ENCODE peak calls at places on chromosomes 5 and 9, in seven cellular contexts. One of them, this sample, is unnamed.
A peak's percentile ranks its signal among the peaks of the same experiment; 100 is the strongest.

GRCh38 chr5:79295096-79295495 is 59.2 kb downstream of the JMY start:
- DNase-seq in A549: no peak
- DNase-seq in HFFc6: no peak
- DNase-seq in spleen: no peak
- DNase-seq in neural crest cell: no peak
- DNase-seq in CD8-positive, alpha-beta T cell: no peak
- DNase-seq in right atrium auricular region: no peak
- DNase-seq in this sample: no peak

GRCh38 chr9:99353408-99353807 is 131.3 kb downstream of the SEC61B start:
- DNase-seq in A549: no peak
- DNase-seq in HFFc6: peak; percentile 98
- DNase-seq in spleen: no peak
- DNase-seq in neural crest cell: no peak
- DNase-seq in CD8-positive, alpha-beta T cell: no peak
- DNase-seq in right atrium auricular region: no peak
- DNase-seq in this sample: no peak

GRCh38 chr5:131821221-131821620 is 24.4 kb upstream of the FNIP1 start:
- DNase-seq in A549: no peak
- DNase-seq in HFFc6: peak; percentile 2
- DNase-seq in spleen: no peak
- DNase-seq in neural crest cell: no peak
- DNase-seq in CD8-positive, alpha-beta T cell: no peak
- DNase-seq in right atrium auricular region: no peak
- DNase-seq in this sample: no peak

GRCh38 chr5:5787366-5787765 is 364.9 kb downstream of the ICE1 start:
- DNase-seq in A549: no peak
- DNase-seq in HFFc6: no peak
- DNase-seq in spleen: no peak
- DNase-seq in neural crest cell: no peak
- DNase-seq in CD8-positive, alpha-beta T cell: no peak
- DNase-seq in right atrium auricular region: no peak
- DNase-seq in this sample: no peak

GRCh38 chr9:9753266-9753665 is 859.5 kb downstream of the PTPRD start:
- DNase-seq in A549: no peak
- DNase-seq in HFFc6: no peak
- DNase-seq in spleen: no peak
- DNase-seq in neural crest cell: no peak
- DNase-seq in CD8-positive, alpha-beta T cell: no peak
- DNase-seq in right atrium auricular region: no peak
- DNase-seq in this sample: no peak

GRCh38 chr5:73321757-73322452 is 126.7 kb downstream of the FOXD1 start:
- DNase-seq in A549: peak; percentile 22
- DNase-seq in HFFc6: peak; percentile 93
- DNase-seq in spleen: no peak
- DNase-seq in neural crest cell: no peak
- DNase-seq in CD8-positive, alpha-beta T cell: no peak
- DNase-seq in right atrium auricular region: no peak
- DNase-seq in this sample: no peak

GRCh38 chr5:172052454-172053236 is 46.2 kb upstream of the FBXW11 start:
- DNase-seq in A549: no peak
- DNase-seq in HFFc6: peak; percentile 33
- DNase-seq in spleen: no peak
- DNase-seq in neural crest cell: no peak
- DNase-seq in CD8-positive, alpha-beta T cell: no peak
- DNase-seq in right atrium auricular region: peak; percentile 86
- DNase-seq in this sample: no peak

GRCh38 chr9:88197016-88197415 is 58.7 kb upstream of the SPATA31C2 start:
- DNase-seq in A549: no peak
- DNase-seq in HFFc6: peak; percentile 23
- DNase-seq in spleen: no peak
- DNase-seq in neural crest cell: no peak
- DNase-seq in CD8-positive, alpha-beta T cell: no peak
- DNase-seq in right atrium auricular region: no peak
- DNase-seq in this sample: no peak

GRCh38 chr9:124950050-124950718 is 9.3 kb upstream of the GOLGA1 start:
- DNase-seq in A549: no peak
- DNase-seq in HFFc6: no peak
- DNase-seq in spleen: no peak
- DNase-seq in neural crest cell: no peak
- DNase-seq in CD8-positive, alpha-beta T cell: no peak
- DNase-seq in right atrium auricular region: no peak
- DNase-seq in this sample: no peak

GRCh38 chr9:127943746-127944145 is 6.1 kb upstream of the DPM2 start:
- DNase-seq in A549: peak; percentile 79
- DNase-seq in HFFc6: peak; percentile 61
- DNase-seq in spleen: peak; percentile 93
- DNase-seq in neural crest cell: peak; percentile 79
- DNase-seq in CD8-positive, alpha-beta T cell: peak; percentile 64
- DNase-seq in right atrium auricular region: no peak
- DNase-seq in this sample: peak; percentile 88

GRCh38 chr5:135232958-135233357 is 166.1 kb downstream of the MACROH2A1 start:
- DNase-seq in A549: no peak
- DNase-seq in HFFc6: no peak
- DNase-seq in spleen: peak; percentile 54
- DNase-seq in neural crest cell: no peak
- DNase-seq in CD8-positive, alpha-beta T cell: no peak
- DNase-seq in right atrium auricular region: no peak
- DNase-seq in this sample: no peak

GRCh38 chr9:73001860-73002259 is 49.0 kb upstream of the ALDH1A1 start:
- DNase-seq in A549: no peak
- DNase-seq in HFFc6: no peak
- DNase-seq in spleen: no peak
- DNase-seq in neural crest cell: no peak
- DNase-seq in CD8-positive, alpha-beta T cell: no peak
- DNase-seq in right atrium auricular region: no peak
- DNase-seq in this sample: no peak

GRCh38 chr5:56740868-56741267 is 74.5 kb upstream of the MAP3K1 start:
- DNase-seq in A549: no peak
- DNase-seq in HFFc6: no peak
- DNase-seq in spleen: no peak
- DNase-seq in neural crest cell: no peak
- DNase-seq in CD8-positive, alpha-beta T cell: no peak
- DNase-seq in right atrium auricular region: no peak
- DNase-seq in this sample: no peak

GRCh38 chr9:80775515-80775914 is 913.8 kb downstream of the TLE1 start:
- DNase-seq in A549: no peak
- DNase-seq in HFFc6: no peak
- DNase-seq in spleen: no peak
- DNase-seq in neural crest cell: no peak
- DNase-seq in CD8-positive, alpha-beta T cell: no peak
- DNase-seq in right atrium auricular region: no peak
- DNase-seq in this sample: no peak

DNA sequence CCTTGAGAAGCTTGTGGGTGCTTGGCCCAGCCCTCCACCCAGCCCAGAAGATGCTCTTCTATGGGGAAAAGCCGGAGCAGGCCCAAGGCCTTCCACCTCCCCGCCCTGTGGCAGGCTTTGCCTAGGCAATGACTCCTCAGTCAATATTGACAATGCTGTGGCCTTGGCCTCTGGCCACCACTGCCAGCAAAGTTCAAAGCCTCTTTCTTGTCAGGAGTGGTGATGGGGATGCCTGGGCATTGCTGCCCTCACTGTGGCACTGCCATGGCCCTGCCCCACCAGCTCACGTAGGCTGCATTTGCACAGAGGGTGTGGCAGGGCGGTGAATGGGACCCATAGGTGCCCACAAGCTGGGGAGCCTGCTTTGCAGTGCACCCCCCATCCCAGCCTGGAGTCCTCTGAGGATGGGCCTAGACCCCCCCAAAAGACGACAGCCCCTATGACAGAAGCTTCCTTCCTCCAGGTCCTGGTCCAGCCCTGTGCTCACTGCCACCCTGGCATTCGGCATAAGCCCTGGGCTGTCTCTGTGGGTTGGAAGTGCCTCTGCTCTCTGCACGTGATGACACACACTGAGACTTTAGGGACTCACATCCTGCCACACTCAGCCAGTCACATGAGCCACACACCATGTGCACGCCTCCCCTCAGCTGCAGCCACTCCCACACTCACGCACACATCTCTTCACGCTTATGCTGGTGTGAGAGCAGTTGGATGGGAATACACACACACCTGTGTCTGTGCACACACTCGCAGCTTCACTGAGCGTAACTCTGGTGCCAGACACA is 31.1 kb downstream of the MORN5 start:
- DNase-seq in A549: no peak
- DNase-seq in HFFc6: peak; percentile 41
- DNase-seq in spleen: peak; percentile 42
- DNase-seq in neural crest cell: no peak
- DNase-seq in CD8-positive, alpha-beta T cell: no peak
- DNase-seq in right atrium auricular region: no peak
- DNase-seq in this sample: no peak
- TF ChIP-seq CTCF in A549: no peak
- TF ChIP-seq CTCF in HFFc6: no peak
- TF ChIP-seq CTCF in spleen: no peak
- TF ChIP-seq CTCF in neural crest cell: no peak
- TF ChIP-seq CTCF in CD8-positive, alpha-beta T cell: no peak
- TF ChIP-seq CTCF in right atrium auricular region: no peak
- TF ChIP-seq CTCF in this sample: no peak

DNA sequence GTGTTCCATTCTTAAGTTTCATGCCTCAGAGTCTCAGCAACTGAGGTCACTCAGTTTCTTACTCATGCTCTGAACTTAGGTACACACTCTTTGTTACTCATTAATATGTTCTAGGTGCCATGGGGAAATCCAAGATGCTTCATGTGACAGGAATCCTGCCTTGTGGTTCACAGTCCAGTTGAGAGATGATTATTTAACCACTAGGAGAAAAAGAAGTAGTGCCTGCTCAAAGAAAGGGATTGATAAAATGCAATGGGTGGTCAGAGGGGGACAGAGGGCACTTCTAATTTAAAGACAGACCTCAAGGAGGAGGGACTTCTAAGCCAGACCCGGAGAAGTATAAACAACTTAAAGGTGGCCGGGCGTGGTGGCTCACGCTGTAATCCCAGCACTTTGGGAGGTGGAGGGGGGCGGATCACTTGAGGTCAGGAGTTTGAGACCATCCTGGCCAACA is 69.0 kb downstream of the UGCG start:
- DNase-seq in A549: peak; percentile 96
- DNase-seq in HFFc6: peak; percentile 97
- DNase-seq in spleen: no peak
- DNase-seq in neural crest cell: no peak
- DNase-seq in CD8-positive, alpha-beta T cell: no peak
- DNase-seq in right atrium auricular region: no peak
- DNase-seq in this sample: no peak
- TF ChIP-seq CTCF in A549: no peak
- TF ChIP-seq CTCF in HFFc6: peak; percentile 28
- TF ChIP-seq CTCF in spleen: no peak
- TF ChIP-seq CTCF in neural crest cell: no peak
- TF ChIP-seq CTCF in CD8-positive, alpha-beta T cell: no peak
- TF ChIP-seq CTCF in right atrium auricular region: no peak
- TF ChIP-seq CTCF in this sample: no peak

GRCh38 chr9:3124006-3124405 is 280.1 kb upstream of the PUM3 start:
- DNase-seq in A549: no peak
- DNase-seq in HFFc6: no peak
- DNase-seq in spleen: no peak
- DNase-seq in neural crest cell: no peak
- DNase-seq in CD8-positive, alpha-beta T cell: no peak
- DNase-seq in right atrium auricular region: no peak
- DNase-seq in this sample: no peak

GRCh38 chr9:3118081-3118480 is 274.2 kb upstream of the PUM3 start:
- DNase-seq in A549: no peak
- DNase-seq in HFFc6: no peak
- DNase-seq in spleen: no peak
- DNase-seq in neural crest cell: no peak
- DNase-seq in CD8-positive, alpha-beta T cell: no peak
- DNase-seq in right atrium auricular region: no peak
- DNase-seq in this sample: no peak
- TF ChIP-seq CTCF in A549: no peak
- TF ChIP-seq CTCF in HFFc6: no peak
- TF ChIP-seq CTCF in spleen: no peak
- TF ChIP-seq CTCF in neural crest cell: no peak
- TF ChIP-seq CTCF in CD8-positive, alpha-beta T cell: no peak
- TF ChIP-seq CTCF in right atrium auricular region: no peak
- TF ChIP-seq CTCF in this sample: no peak

DNA sequence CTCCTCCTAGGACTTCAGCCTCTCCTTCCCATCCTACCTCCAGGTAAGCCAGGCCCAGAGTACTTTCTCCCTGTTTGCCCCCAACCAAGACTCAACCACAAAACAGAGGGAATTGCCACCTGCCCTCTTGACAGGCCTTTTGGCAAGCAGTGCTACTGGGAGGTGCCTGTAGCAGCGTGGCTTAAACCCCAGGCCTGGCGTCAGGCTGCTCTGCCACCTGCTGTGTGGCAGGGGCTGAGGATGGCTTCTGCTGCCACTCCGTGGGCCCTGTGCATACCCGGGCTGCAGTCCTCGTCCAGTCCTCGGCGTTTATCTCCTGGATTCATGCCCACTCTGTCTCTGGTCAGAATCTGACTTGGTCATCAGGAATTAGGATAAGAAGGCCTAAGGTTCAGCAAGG is 163.1 kb downstream of the PAX5 start:
- DNase-seq in A549: no peak
- DNase-seq in HFFc6: no peak
- DNase-seq in spleen: peak; percentile 66
- DNase-seq in neural crest cell: no peak
- DNase-seq in CD8-positive, alpha-beta T cell: no peak
- DNase-seq in right atrium auricular region: no peak
- DNase-seq in this sample: no peak
- TF ChIP-seq CTCF in A549: no peak
- TF ChIP-seq CTCF in HFFc6: no peak
- TF ChIP-seq CTCF in spleen: no peak
- TF ChIP-seq CTCF in neural crest cell: no peak
- TF ChIP-seq CTCF in CD8-positive, alpha-beta T cell: no peak
- TF ChIP-seq CTCF in right atrium auricular region: no peak
- TF ChIP-seq CTCF in this sample: no peak

GRCh38 chr5:9337908-9338307 is 208.0 kb downstream of the SEMA5A start:
- DNase-seq in A549: no peak
- DNase-seq in HFFc6: peak; percentile 79
- DNase-seq in spleen: no peak
- DNase-seq in neural crest cell: no peak
- DNase-seq in CD8-positive, alpha-beta T cell: no peak
- DNase-seq in right atrium auricular region: no peak
- DNase-seq in this sample: no peak

GRCh38 chr5:9342161-9342787 is 203.6 kb downstream of the SEMA5A start:
- DNase-seq in A549: no peak
- DNase-seq in HFFc6: no peak
- DNase-seq in spleen: no peak
- DNase-seq in neural crest cell: no peak
- DNase-seq in CD8-positive, alpha-beta T cell: no peak
- DNase-seq in right atrium auricular region: no peak
- DNase-seq in this sample: no peak

GRCh38 chr5:9340095-9340494 is 205.8 kb downstream of the SEMA5A start:
- DNase-seq in A549: no peak
- DNase-seq in HFFc6: no peak
- DNase-seq in spleen: no peak
- DNase-seq in neural crest cell: no peak
- DNase-seq in CD8-positive, alpha-beta T cell: no peak
- DNase-seq in right atrium auricular region: no peak
- DNase-seq in this sample: no peak

GRCh38 chr5:9338796-9339195 is 207.1 kb downstream of the SEMA5A start:
- DNase-seq in A549: no peak
- DNase-seq in HFFc6: no peak
- DNase-seq in spleen: no peak
- DNase-seq in neural crest cell: no peak
- DNase-seq in CD8-positive, alpha-beta T cell: no peak
- DNase-seq in right atrium auricular region: no peak
- DNase-seq in this sample: no peak

GRCh38 chr5:9339206-9339818 is 206.6 kb downstream of the SEMA5A start:
- DNase-seq in A549: no peak
- DNase-seq in HFFc6: no peak
- DNase-seq in spleen: no peak
- DNase-seq in neural crest cell: no peak
- DNase-seq in CD8-positive, alpha-beta T cell: no peak
- DNase-seq in right atrium auricular region: no peak
- DNase-seq in this sample: no peak
- TF ChIP-seq CTCF in A549: no peak
- TF ChIP-seq CTCF in HFFc6: peak; percentile 83
- TF ChIP-seq CTCF in spleen: no peak
- TF ChIP-seq CTCF in neural crest cell: peak; percentile 64
- TF ChIP-seq CTCF in CD8-positive, alpha-beta T cell: no peak
- TF ChIP-seq CTCF in right atrium auricular region: no peak
- TF ChIP-seq CTCF in this sample: no peak